ENCODE peak calls at places on chromosomes 2 and 18, in ten cellular contexts. One of them, this sample, is unnamed.
A peak's percentile ranks its signal among the peaks of the same experiment; 100 is the strongest.

GRCh38 chr18:37419866-37420265 is 145.7 kb downstream of the CELF4 start:
- DNase-seq in GM23338: no peak
- DNase-seq in astrocyte of the spinal cord: no peak
- DNase-seq in psoas muscle: no peak
- DNase-seq in AG04450: no peak
- DNase-seq in HL-60: no peak
- DNase-seq in right lobe of liver: no peak
- DNase-seq in body of pancreas: no peak
- DNase-seq in Jurkat, Clone E6-1: no peak
- DNase-seq in kidney epithelial cell: no peak
- DNase-seq in this sample: no peak

GRCh38 chr2:120109186-120110061 is 96.5 kb downstream of the EPB41L5 start:
- DNase-seq in GM23338: no peak
- DNase-seq in astrocyte of the spinal cord: peak; percentile 58
- DNase-seq in psoas muscle: no peak
- DNase-seq in AG04450: no peak
- DNase-seq in HL-60: peak; percentile 54
- DNase-seq in right lobe of liver: no peak
- DNase-seq in body of pancreas: no peak
- DNase-seq in Jurkat, Clone E6-1: peak; percentile 81
- DNase-seq in kidney epithelial cell: no peak
- DNase-seq in this sample: no peak

GRCh38 chr2:227706859-227707258 is 11.0 kb downstream of the SLC19A3 start:
- DNase-seq in GM23338: no peak
- DNase-seq in astrocyte of the spinal cord: no peak
- DNase-seq in psoas muscle: no peak
- DNase-seq in AG04450: no peak
- DNase-seq in HL-60: no peak
- DNase-seq in right lobe of liver: peak; percentile 71
- DNase-seq in body of pancreas: no peak
- DNase-seq in Jurkat, Clone E6-1: no peak
- DNase-seq in kidney epithelial cell: no peak
- DNase-seq in this sample: no peak

GRCh38 chr18:39801010-39801409 is 2154.0 kb upstream of the PIK3C3 start:
- DNase-seq in GM23338: no peak
- DNase-seq in astrocyte of the spinal cord: no peak
- DNase-seq in psoas muscle: no peak
- DNase-seq in AG04450: no peak
- DNase-seq in HL-60: no peak
- DNase-seq in right lobe of liver: no peak
- DNase-seq in body of pancreas: no peak
- DNase-seq in Jurkat, Clone E6-1: no peak
- DNase-seq in kidney epithelial cell: no peak
- DNase-seq in this sample: no peak

GRCh38 chr2:30278419-30278818 is 47.1 kb downstream of the LBH start:
- DNase-seq in GM23338: no peak
- DNase-seq in astrocyte of the spinal cord: no peak
- DNase-seq in psoas muscle: no peak
- DNase-seq in AG04450: no peak
- DNase-seq in HL-60: no peak
- DNase-seq in right lobe of liver: no peak
- DNase-seq in body of pancreas: no peak
- DNase-seq in Jurkat, Clone E6-1: no peak
- DNase-seq in kidney epithelial cell: no peak
- DNase-seq in this sample: no peak

GRCh38 chr2:3487432-3487831 is 31.9 kb downstream of the ADI1 start:
- DNase-seq in GM23338: no peak
- DNase-seq in astrocyte of the spinal cord: no peak
- DNase-seq in psoas muscle: no peak
- DNase-seq in AG04450: no peak
- DNase-seq in HL-60: no peak
- DNase-seq in right lobe of liver: no peak
- DNase-seq in body of pancreas: peak; percentile 12
- DNase-seq in Jurkat, Clone E6-1: no peak
- DNase-seq in kidney epithelial cell: no peak
- DNase-seq in this sample: peak; percentile 40

GRCh38 chr2:180753809-180754761 is 226.3 kb upstream of the UBE2E3 start:
- DNase-seq in GM23338: no peak
- DNase-seq in astrocyte of the spinal cord: peak; percentile 66
- DNase-seq in psoas muscle: no peak
- DNase-seq in AG04450: peak; percentile 10
- DNase-seq in HL-60: no peak
- DNase-seq in right lobe of liver: no peak
- DNase-seq in body of pancreas: no peak
- DNase-seq in Jurkat, Clone E6-1: no peak
- DNase-seq in kidney epithelial cell: peak; percentile 42
- DNase-seq in this sample: no peak

GRCh38 chr2:232632904-232633412 is 446 bp upstream of the EFHD1 start:
- DNase-seq in GM23338: peak; percentile 37
- DNase-seq in astrocyte of the spinal cord: peak; percentile 18
- DNase-seq in psoas muscle: peak; percentile 73
- DNase-seq in AG04450: no peak
- DNase-seq in HL-60: no peak
- DNase-seq in right lobe of liver: peak; percentile 50
- DNase-seq in body of pancreas: peak; percentile 18
- DNase-seq in Jurkat, Clone E6-1: no peak
- DNase-seq in kidney epithelial cell: no peak
- DNase-seq in this sample: no peak

GRCh38 chr2:55148269-55148668 is 83.8 kb downstream of the CLHC1 start:
- DNase-seq in GM23338: no peak
- DNase-seq in astrocyte of the spinal cord: peak; percentile 46
- DNase-seq in psoas muscle: no peak
- DNase-seq in AG04450: no peak
- DNase-seq in HL-60: no peak
- DNase-seq in right lobe of liver: no peak
- DNase-seq in body of pancreas: no peak
- DNase-seq in Jurkat, Clone E6-1: no peak
- DNase-seq in kidney epithelial cell: no peak
- DNase-seq in this sample: no peak

GRCh38 chr2:169808211-169808610 is 9.5 kb downstream of the SSB start:
- DNase-seq in GM23338: no peak
- DNase-seq in astrocyte of the spinal cord: peak; percentile 57
- DNase-seq in psoas muscle: no peak
- DNase-seq in AG04450: no peak
- DNase-seq in HL-60: no peak
- DNase-seq in right lobe of liver: no peak
- DNase-seq in body of pancreas: no peak
- DNase-seq in Jurkat, Clone E6-1: no peak
- DNase-seq in kidney epithelial cell: no peak
- DNase-seq in this sample: no peak

GRCh38 chr2:8149985-8150547 is 531.8 kb upstream of the ID2 start:
- DNase-seq in GM23338: peak; percentile 25
- DNase-seq in astrocyte of the spinal cord: peak; percentile 44
- DNase-seq in psoas muscle: no peak
- DNase-seq in AG04450: no peak
- DNase-seq in HL-60: no peak
- DNase-seq in right lobe of liver: no peak
- DNase-seq in body of pancreas: no peak
- DNase-seq in Jurkat, Clone E6-1: no peak
- DNase-seq in kidney epithelial cell: no peak
- DNase-seq in this sample: no peak

GRCh38 chr2:200161458-200161857 is 145.0 kb upstream of the SPATS2L start:
- DNase-seq in GM23338: peak; percentile 38
- DNase-seq in astrocyte of the spinal cord: no peak
- DNase-seq in psoas muscle: no peak
- DNase-seq in AG04450: no peak
- DNase-seq in HL-60: no peak
- DNase-seq in right lobe of liver: no peak
- DNase-seq in body of pancreas: no peak
- DNase-seq in Jurkat, Clone E6-1: no peak
- DNase-seq in kidney epithelial cell: no peak
- DNase-seq in this sample: no peak

GRCh38 chr18:53991805-53992204 is 232.7 kb downstream of the MBD2 start:
- DNase-seq in GM23338: no peak
- DNase-seq in astrocyte of the spinal cord: peak; percentile 53
- DNase-seq in psoas muscle: no peak
- DNase-seq in AG04450: no peak
- DNase-seq in HL-60: no peak
- DNase-seq in right lobe of liver: no peak
- DNase-seq in body of pancreas: no peak
- DNase-seq in Jurkat, Clone E6-1: no peak
- DNase-seq in kidney epithelial cell: no peak
- DNase-seq in this sample: no peak

GRCh38 chr2:27049422-27050280 is 1.8 kb upstream of the AGBL5 start:
- DNase-seq in GM23338: peak; percentile 37
- DNase-seq in astrocyte of the spinal cord: no peak
- DNase-seq in psoas muscle: no peak
- DNase-seq in AG04450: no peak
- DNase-seq in HL-60: no peak
- DNase-seq in right lobe of liver: peak; percentile 70
- DNase-seq in body of pancreas: no peak
- DNase-seq in Jurkat, Clone E6-1: no peak
- DNase-seq in kidney epithelial cell: no peak
- DNase-seq in this sample: peak; percentile 82

DNA sequence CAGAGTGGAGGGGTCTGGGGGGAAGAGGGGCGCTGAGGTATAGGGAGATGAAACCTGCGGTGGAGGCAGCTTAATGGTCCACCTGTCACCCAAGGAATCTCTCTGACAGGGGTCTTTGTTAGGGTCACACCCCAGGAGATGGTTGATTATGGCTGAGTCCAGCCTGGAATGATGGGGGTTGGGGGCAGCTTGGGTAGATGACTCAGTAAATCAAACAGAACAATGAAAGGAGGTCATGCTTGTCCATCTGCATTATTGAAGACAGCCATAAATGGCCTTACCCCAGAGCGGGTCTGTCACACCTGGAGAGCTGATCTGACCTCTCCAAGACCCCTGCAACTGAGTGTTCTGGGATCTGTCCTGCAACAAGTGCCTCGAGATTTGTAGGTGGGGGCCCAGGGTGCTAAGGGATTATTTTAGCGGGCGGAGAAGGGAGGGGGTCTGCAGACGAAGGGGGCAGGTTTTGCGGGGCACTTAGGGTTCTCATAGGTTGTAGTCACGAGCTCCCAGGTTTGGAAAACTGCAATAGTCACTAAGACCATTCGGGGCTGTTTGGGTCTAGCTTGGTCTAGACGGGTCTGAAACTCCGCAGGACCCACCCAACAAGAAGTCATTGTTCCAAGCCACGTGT is 784 bp upstream of the IGFBP2 start:
- DNase-seq in GM23338: peak; percentile 17
- DNase-seq in astrocyte of the spinal cord: no peak
- DNase-seq in psoas muscle: no peak
- DNase-seq in AG04450: no peak
- DNase-seq in HL-60: no peak
- DNase-seq in right lobe of liver: no peak
- DNase-seq in body of pancreas: no peak
- DNase-seq in Jurkat, Clone E6-1: no peak
- DNase-seq in kidney epithelial cell: no peak
- DNase-seq in this sample: no peak
- H3K4me3 ChIP-seq in GM23338: peak overlapping the region; percentile 82
- H3K4me3 ChIP-seq in astrocyte of the spinal cord: peak overlapping the region; percentile 42
- H3K4me3 ChIP-seq in psoas muscle: peak overlapping the region; percentile 70
- H3K4me3 ChIP-seq in AG04450: peak overlapping the region; percentile 63
- H3K4me3 ChIP-seq in HL-60: no peak overlapping the region
- H3K4me3 ChIP-seq in right lobe of liver: no peak overlapping the region
- H3K4me3 ChIP-seq in body of pancreas: no peak overlapping the region
- H3K4me3 ChIP-seq in Jurkat, Clone E6-1: peak overlapping the region; percentile 56
- H3K4me3 ChIP-seq in kidney epithelial cell: peak overlapping the region; percentile 49
- H3K4me3 ChIP-seq in this sample: no peak overlapping the region

DNA sequence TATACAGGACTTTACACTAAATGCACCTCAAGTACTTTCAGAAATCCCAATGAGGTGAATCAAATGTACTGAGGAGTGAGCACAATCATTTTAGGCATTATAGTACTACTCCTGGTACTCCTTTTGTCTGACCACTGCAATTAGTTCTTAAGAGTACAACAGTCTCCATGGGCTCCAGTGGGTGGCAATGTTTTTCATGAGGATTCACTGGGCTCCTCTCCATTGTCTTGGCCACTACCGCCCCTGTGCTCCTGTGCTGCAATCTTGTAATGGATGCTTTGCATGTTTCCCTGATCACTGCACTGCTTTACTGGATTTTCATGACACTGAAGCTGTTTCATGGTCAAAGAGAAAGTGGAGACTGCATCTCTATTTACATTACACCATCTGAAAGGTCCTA is 268.5 kb upstream of the ZSWIM2 start:
- DNase-seq in GM23338: peak; percentile 61
- DNase-seq in astrocyte of the spinal cord: no peak
- DNase-seq in psoas muscle: no peak
- DNase-seq in AG04450: no peak
- DNase-seq in HL-60: no peak
- DNase-seq in right lobe of liver: no peak
- DNase-seq in body of pancreas: no peak
- DNase-seq in Jurkat, Clone E6-1: no peak
- DNase-seq in kidney epithelial cell: no peak
- DNase-seq in this sample: no peak
- H3K4me3 ChIP-seq in GM23338: no peak overlapping the region
- H3K4me3 ChIP-seq in astrocyte of the spinal cord: no peak overlapping the region
- H3K4me3 ChIP-seq in psoas muscle: no peak overlapping the region
- H3K4me3 ChIP-seq in AG04450: no peak overlapping the region
- H3K4me3 ChIP-seq in HL-60: no peak overlapping the region
- H3K4me3 ChIP-seq in right lobe of liver: no peak overlapping the region
- H3K4me3 ChIP-seq in body of pancreas: no peak overlapping the region
- H3K4me3 ChIP-seq in Jurkat, Clone E6-1: no peak overlapping the region
- H3K4me3 ChIP-seq in kidney epithelial cell: no peak overlapping the region
- H3K4me3 ChIP-seq in this sample: no peak overlapping the region

DNA sequence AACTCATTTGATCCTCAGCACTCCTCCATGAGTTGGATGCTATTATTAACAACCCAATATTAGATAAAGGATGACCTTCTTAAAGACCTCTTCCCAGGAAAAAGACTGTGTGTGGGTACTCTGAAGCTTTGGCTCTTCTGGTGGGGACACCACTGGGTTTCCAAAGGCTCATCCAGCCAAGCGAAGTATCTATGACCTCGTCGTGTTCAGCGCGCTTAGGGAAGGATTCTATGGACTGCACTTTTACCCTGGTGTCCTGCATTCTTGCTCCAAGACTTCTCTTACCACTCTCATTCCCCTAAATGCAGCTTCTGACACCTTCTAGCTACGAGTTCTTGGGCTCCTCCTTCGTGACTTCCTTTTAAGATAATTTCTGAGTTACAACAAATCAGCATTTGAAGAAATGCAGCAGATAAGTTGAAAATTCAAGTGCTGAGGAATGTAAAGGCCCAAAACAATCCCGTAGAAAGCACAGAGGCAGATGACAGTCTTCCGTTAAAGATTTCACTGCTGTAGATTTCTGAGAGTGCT is 673 bp upstream of the HNMT start:
- DNase-seq in GM23338: no peak
- DNase-seq in astrocyte of the spinal cord: no peak
- DNase-seq in psoas muscle: no peak
- DNase-seq in AG04450: no peak
- DNase-seq in HL-60: no peak
- DNase-seq in right lobe of liver: no peak
- DNase-seq in body of pancreas: no peak
- DNase-seq in Jurkat, Clone E6-1: no peak
- DNase-seq in kidney epithelial cell: no peak
- DNase-seq in this sample: no peak
- H3K4me3 ChIP-seq in GM23338: no peak overlapping the region
- H3K4me3 ChIP-seq in astrocyte of the spinal cord: no peak overlapping the region
- H3K4me3 ChIP-seq in psoas muscle: peak overlapping the region; percentile 64
- H3K4me3 ChIP-seq in AG04450: peak overlapping the region; percentile 69
- H3K4me3 ChIP-seq in HL-60: no peak overlapping the region
- H3K4me3 ChIP-seq in right lobe of liver: no peak overlapping the region
- H3K4me3 ChIP-seq in body of pancreas: no peak overlapping the region
- H3K4me3 ChIP-seq in Jurkat, Clone E6-1: no peak overlapping the region
- H3K4me3 ChIP-seq in kidney epithelial cell: no peak overlapping the region
- H3K4me3 ChIP-seq in this sample: peak overlapping the region; percentile 60

DNA sequence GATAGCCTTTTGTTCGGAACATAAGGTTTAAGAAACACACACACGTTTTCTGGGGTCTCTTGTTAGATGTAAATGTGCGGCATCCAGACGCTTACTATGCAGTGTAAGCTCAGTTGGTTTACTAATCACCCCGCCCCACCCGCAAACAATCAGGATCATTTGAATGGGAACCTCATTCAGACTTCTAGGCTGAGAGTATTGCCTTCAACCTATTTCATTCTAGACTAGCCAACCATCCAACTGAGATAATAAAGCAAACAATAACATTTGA is 1.3 kb upstream of the FIGN start:
- DNase-seq in GM23338: peak; percentile 50
- DNase-seq in astrocyte of the spinal cord: no peak
- DNase-seq in psoas muscle: no peak
- DNase-seq in AG04450: no peak
- DNase-seq in HL-60: no peak
- DNase-seq in right lobe of liver: no peak
- DNase-seq in body of pancreas: no peak
- DNase-seq in Jurkat, Clone E6-1: no peak
- DNase-seq in kidney epithelial cell: no peak
- DNase-seq in this sample: no peak
- H3K4me3 ChIP-seq in GM23338: peak overlapping the region; percentile 80
- H3K4me3 ChIP-seq in astrocyte of the spinal cord: peak overlapping the region; percentile 87
- H3K4me3 ChIP-seq in psoas muscle: peak overlapping the region; percentile 82
- H3K4me3 ChIP-seq in AG04450: peak overlapping the region; percentile 90
- H3K4me3 ChIP-seq in HL-60: no peak overlapping the region
- H3K4me3 ChIP-seq in right lobe of liver: peak overlapping the region; percentile 58
- H3K4me3 ChIP-seq in body of pancreas: no peak overlapping the region
- H3K4me3 ChIP-seq in Jurkat, Clone E6-1: no peak overlapping the region
- H3K4me3 ChIP-seq in kidney epithelial cell: peak overlapping the region; percentile 86
- H3K4me3 ChIP-seq in this sample: peak overlapping the region; percentile 66

This sample was measured in upper lobe of right lung.